ENCODE peak calls at places on chromosomes 16 and 17, in six cellular contexts. C, U, P, B, H and T are unnamed samples.

GRCh38 chr16:79269211-79269863 is 331.2 kb downstream of the MAF start:
- DNase-seq in C (no peak), U (no peak), P (no peak), B (no peak), H (no peak), T (peak; percentile 28)

GRCh38 chr17:75238684-75239191 is 22.7 kb downstream of the GGA3 start:
- DNase-seq in C (peak; percentile 24), U (peak; percentile 50), P (peak; percentile 64), B (no peak), H (peak; percentile 89), T (peak; percentile 78)

GRCh38 chr16:27564226-27564625 is 14.3 kb downstream of the KATNIP start:
- DNase-seq in C (no peak), U (no peak), P (no peak), B (no peak), H (no peak), T (no peak)

GRCh38 chr17:40345161-40346034 is 19.1 kb downstream of the GJD3 start:
- DNase-seq in C (no peak), U (no peak), P (peak; percentile 81), B (no peak), H (peak; percentile 72), T (no peak)

GRCh38 chr17:44830359-44831269 is 527 bp upstream of the GJC1 start:
- DNase-seq in C (no peak), U (peak; percentile 44), P (peak; percentile 45), B (no peak), H (peak; percentile 59), T (peak; percentile 56)

GRCh38 chr17:48637323-48638260 is 11.4 kb upstream of the HOXB9 start:
- DNase-seq in C (no peak), U (no peak), P (peak; percentile 77), B (no peak), H (peak; percentile 72), T (no peak)

GRCh38 chr17:72683506-72684404 is 408.7 kb downstream of the SLC39A11 start:
- DNase-seq in C (no peak), U (no peak), P (peak; percentile 95), B (peak; percentile 12), H (peak; percentile 98), T (no peak)

GRCh38 chr17:76137351-76138233 is 3.5 kb downstream of the FOXJ1 start:
- DNase-seq in C (no peak), U (peak; percentile 43), P (no peak), B (no peak), H (no peak), T (no peak)

GRCh38 chr17:80832266-80832676 is 159.4 kb upstream of the CHMP6 start:
- DNase-seq in C (no peak), U (no peak), P (peak; percentile 77), B (peak; percentile 16), H (peak; percentile 55), T (no peak)

GRCh38 chr17:15475620-15476354 is 8.4 kb upstream of the CDRT4 start:
- DNase-seq in C (no peak), U (no peak), P (peak; percentile 81), B (peak; percentile 25), H (no peak), T (no peak)

GRCh38 chr17:49216953-49217650 is 6.6 kb downstream of the ABI3 start:
- DNase-seq in C (no peak), U (no peak), P (no peak), B (peak; percentile 64), H (no peak), T (peak; percentile 19)

GRCh38 chr16:47254771-47255170 is 111.0 kb upstream of the NETO2 start:
- DNase-seq in C (no peak), U (no peak), P (no peak), B (no peak), H (no peak), T (no peak)

GRCh38 chr16:19113577-19114358 is at the start of gene ITPRIPL2:
- DNase-seq in C (no peak), U (peak; percentile 58), P (peak; percentile 91), B (peak; percentile 75), H (peak; percentile 93), T (peak; percentile 75)

GRCh38 chr16:64206877-64207276 is 915.0 kb downstream of the CDH11 start:
- DNase-seq in C (no peak), U (no peak), P (no peak), B (no peak), H (no peak), T (no peak)

GRCh38 chr17:17910060-17910459 is 62.1 kb downstream of the TOM1L2 start:
- DNase-seq in C (no peak), U (no peak), P (no peak), B (no peak), H (no peak), T (no peak)

GRCh38 chr16:31351937-31352315 is 3.0 kb upstream of the ITGAX start:
- DNase-seq in C (no peak), U (no peak), P (no peak), B (no peak), H (no peak), T (no peak)

GRCh38 chr17:6070895-6071511 is 824 bp downstream of the WSCD1 start:
- DNase-seq in C (no peak), U (peak; percentile 34), P (no peak), B (no peak), H (peak; percentile 23), T (peak; percentile 53)

GRCh38 chr17:4059656-4060055 is 83.2 kb downstream of the ZZEF1 start:
- DNase-seq in C (no peak), U (no peak), P (no peak), B (no peak), H (no peak), T (no peak)

GRCh38 chr17:34598161-34598776 is 18.9 kb downstream of the TMEM132E start:
- DNase-seq in C (no peak), U (peak; percentile 46), P (no peak), B (no peak), H (no peak), T (no peak)

GRCh38 chr16:10558746-10559641 is 21.4 kb downstream of the EMP2 start:
- DNase-seq in C (no peak), U (no peak), P (peak; percentile 45), B (peak; percentile 61), H (no peak), T (no peak)

GRCh38 chr16:27332105-27332504 is 18.3 kb downstream of the IL4R start:
- DNase-seq in C (no peak), U (no peak), P (no peak), B (no peak), H (no peak), T (no peak)

GRCh38 chr17:77417575-77417974 is 276.8 kb downstream of the SEC14L1 start:
- DNase-seq in C (no peak), U (no peak), P (no peak), B (no peak), H (no peak), T (no peak)

GRCh38 chr17:63932721-63933120 is 590 bp upstream of the CD79B start:
- DNase-seq in C (no peak), U (no peak), P (no peak), B (no peak), H (no peak), T (no peak)

GRCh38 chr17:74950207-74950606 is 14.5 kb downstream of the OTOP3 start:
- DNase-seq in C (no peak), U (no peak), P (no peak), B (no peak), H (no peak), T (no peak)

GRCh38 chr16:86391987-86392386 is 118.3 kb upstream of the FOXF1 start:
- DNase-seq in C (no peak), U (no peak), P (peak; percentile 73), B (no peak), H (no peak), T (no peak)

GRCh38 chr16:4415538-4416199 is 727 bp downstream of the CORO7 start:
- DNase-seq in C (no peak), U (no peak), P (no peak), B (peak; percentile 33), H (no peak), T (no peak)

DNA sequence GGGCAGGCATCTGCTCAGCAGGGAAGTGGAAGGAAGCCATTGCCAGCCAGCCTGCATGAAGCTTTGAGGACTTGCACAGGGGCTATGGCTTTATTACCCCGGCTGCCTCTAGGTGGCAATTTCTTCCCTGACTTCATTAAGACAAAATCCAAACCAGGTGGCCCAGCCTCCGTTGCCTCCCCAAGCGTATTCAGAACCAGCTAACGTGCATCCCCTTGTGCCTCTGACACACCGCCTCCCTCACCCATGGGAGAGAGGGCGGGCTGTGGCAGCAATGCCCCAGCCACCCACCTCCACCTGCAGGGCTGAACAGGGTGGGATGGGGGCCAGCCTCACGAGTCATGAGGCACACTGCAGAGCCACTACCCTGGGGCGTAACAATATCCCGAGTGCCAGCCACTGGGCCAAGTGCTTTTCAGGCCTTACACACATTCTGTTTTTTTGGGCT is 6.8 kb downstream of the KIFC3 start:
- DNase-seq in C (no peak), U (no peak), P (peak; percentile 57), B (no peak), H (peak; percentile 89), T (peak; percentile 76)
- TF ChIP-seq CTCF in C (no peak), U (peak; percentile 60), P (peak; percentile 48), B (peak; percentile 29), H (peak; percentile 51), T (peak; percentile 69)

GRCh38 chr16:88309905-88310259 is 72.9 kb upstream of the ZNF469 start:
- DNase-seq in C (no peak), U (no peak), P (no peak), B (no peak), H (no peak), T (no peak)
- TF ChIP-seq CTCF in C (no peak), U (no peak), P (peak; percentile 12), B (no peak), H (no peak), T (no peak)

DNA sequence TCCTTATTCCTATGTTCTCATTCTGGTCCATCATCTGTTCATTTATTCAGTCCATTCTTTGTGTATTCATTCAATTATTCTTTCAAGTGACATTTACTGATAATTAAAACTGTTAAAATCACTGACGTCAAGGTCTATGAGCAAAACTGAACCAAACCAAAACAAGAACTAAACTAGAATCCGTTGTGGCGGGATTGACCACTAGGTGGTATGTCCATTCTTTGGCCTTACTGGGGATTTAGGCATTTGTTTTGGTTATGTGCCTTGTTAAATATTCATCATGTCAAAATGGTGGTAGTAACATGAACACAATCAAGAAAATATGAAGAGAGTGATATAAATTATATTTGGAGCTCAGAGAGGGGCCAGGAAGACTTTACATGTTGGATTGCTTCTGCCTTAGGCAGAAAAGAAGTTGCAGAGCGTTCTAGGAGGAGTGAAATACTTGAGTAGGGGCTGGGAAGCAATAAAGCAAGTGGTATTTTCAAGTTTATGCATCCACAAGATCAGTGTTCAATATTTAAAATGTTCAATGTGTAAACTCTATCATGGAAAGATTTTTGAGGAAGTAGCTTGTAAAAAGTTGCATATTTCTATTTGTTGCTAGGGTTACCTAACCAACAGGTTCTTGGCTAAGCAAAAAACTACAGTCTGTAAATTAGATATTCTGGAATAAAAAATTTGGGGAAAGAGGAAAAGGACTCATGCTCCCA is 129.0 kb downstream of the CDH13 start:
- DNase-seq in C (no peak), U (no peak), P (no peak), B (no peak), H (no peak), T (no peak)
- TF ChIP-seq CTCF in C (no peak), U (peak; percentile 46), P (peak; percentile 36), B (no peak), H (peak; percentile 5), T (no peak)

DNA sequence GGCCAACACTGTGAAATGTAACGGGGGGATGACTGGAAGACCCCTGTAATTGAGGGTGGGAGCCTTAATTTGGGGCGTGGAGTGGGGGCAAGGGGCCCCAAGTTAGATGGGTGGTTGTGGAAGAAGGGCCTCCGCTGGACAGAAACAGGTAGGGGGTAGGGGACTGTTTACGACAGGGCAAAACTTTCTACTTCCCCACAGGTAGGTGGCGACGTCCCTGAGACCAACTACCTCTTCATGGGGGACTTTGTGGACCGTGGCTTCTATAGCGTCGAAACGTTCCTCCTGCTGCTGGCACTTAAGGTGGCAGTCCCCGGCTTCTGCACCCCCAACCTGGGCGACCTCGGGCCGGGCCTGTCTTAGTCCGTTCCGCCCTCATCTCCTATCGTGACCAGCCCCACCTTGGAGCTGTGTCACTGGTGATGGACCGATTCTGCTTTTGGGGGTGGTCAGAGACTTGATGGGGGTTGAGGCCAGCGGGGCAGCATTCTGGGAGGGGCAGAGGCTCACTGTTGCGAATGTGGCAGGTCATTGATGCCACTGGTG is 6.8 kb downstream of the PPP4C start:
- DNase-seq in C (no peak), U (no peak), P (no peak), B (no peak), H (no peak), T (no peak)
- TF ChIP-seq CTCF in C (no peak), U (peak; percentile 31), P (no peak), B (no peak), H (no peak), T (no peak)